ENCODE peak calls at places on chromosomes 11 and 22, in seven cellular contexts. D is K562, S is H1, J is NT2/D1, Z is SK-N-SH, Y is GM12878, P is HepG2. C is an unnamed sample.

GRCh38 chr22:35476341-35476740 is 64.3 kb upstream of the RASD2 start:
- DNase-seq in D (no peak), S (no peak), J (no peak), Z (no peak), Y (no peak), P (no peak), C (no peak)

GRCh38 chr11:19290356-19290755 is 49.6 kb upstream of the E2F8 start:
- DNase-seq in D (no peak), S (no peak), J (no peak), Z (no peak), Y (no peak), P (no peak), C (no peak)

GRCh38 chr11:64090811-64091516 is 55.2 kb downstream of the FLRT1 start:
- DNase-seq in D (no peak), S (no peak), J (no peak), Z (no peak), Y (no peak), P (no peak), C (no peak)

GRCh38 chr11:10488581-10489443 is 33.7 kb downstream of the AMPD3 start:
- DNase-seq in D (no peak), S (no peak), J (no peak), Z (no peak), Y (peak; percentile 63), P (no peak), C (no peak)

GRCh38 chr22:46102752-46103151 is 47.6 kb upstream of the PPARA start:
- DNase-seq in D (no peak), S (no peak), J (no peak), Z (no peak), Y (no peak), P (no peak), C (no peak)

GRCh38 chr11:75270896-75271415 is 30.4 kb downstream of the TPBGL start:
- DNase-seq in D (no peak), S (no peak), J (no peak), Z (no peak), Y (no peak), P (no peak), C (peak; percentile 13)

GRCh38 chr11:125163431-125164011 is 1.0 kb upstream of the PKNOX2 start:
- DNase-seq in D (no peak), S (peak; percentile 74), J (peak; percentile 70), Z (no peak), Y (no peak), P (no peak), C (no peak)

GRCh38 chr22:41201146-41201545 is 4.0 kb upstream of the L3MBTL2 start:
- DNase-seq in D (no peak), S (no peak), J (no peak), Z (no peak), Y (no peak), P (no peak), C (no peak)

GRCh38 chr11:26851696-26852095 is 129.8 kb upstream of the SLC5A12 start:
- DNase-seq in D (no peak), S (no peak), J (no peak), Z (no peak), Y (no peak), P (no peak), C (no peak)

GRCh38 chr11:102276302-102277182 is 40.7 kb upstream of the BIRC3 start:
- DNase-seq in D (no peak), S (no peak), J (no peak), Z (no peak), Y (no peak), P (no peak), C (no peak)

GRCh38 chr11:118927554-118928107 is 1.9 kb upstream of the BCL9L start:
- DNase-seq in D (no peak), S (no peak), J (no peak), Z (no peak), Y (no peak), P (no peak), C (no peak)

GRCh38 chr22:17922925-17923898 is 101.1 kb downstream of the MICAL3 start:
- DNase-seq in D (no peak), S (no peak), J (no peak), Z (no peak), Y (no peak), P (no peak), C (no peak)

GRCh38 chr22:38435010-38435409 is 20.0 kb downstream of the KCNJ4 start:
- DNase-seq in D (peak; percentile 42), S (peak; percentile 77), J (no peak), Z (no peak), Y (no peak), P (no peak), C (no peak)

GRCh38 chr22:17891427-17892167 is 117.3 kb upstream of the BID start:
- DNase-seq in D (peak; percentile 54), S (peak; percentile 64), J (no peak), Z (peak; percentile 62), Y (no peak), P (peak; percentile 7), C (no peak)

GRCh38 chr11:128629516-128630106 is 42.3 kb upstream of the ETS1 start:
- DNase-seq in D (no peak), S (peak; percentile 45), J (no peak), Z (no peak), Y (no peak), P (no peak), C (no peak)

GRCh38 chr22:47195676-47196492 is 433.4 kb downstream of the TBC1D22A start:
- DNase-seq in D (no peak), S (no peak), J (no peak), Z (peak; percentile 26), Y (no peak), P (no peak), C (no peak)

GRCh38 chr22:42857845-42858481 is 890 bp upstream of the ARFGAP3 start:
- DNase-seq in D (no peak), S (no peak), J (no peak), Z (no peak), Y (no peak), P (peak; percentile 14), C (no peak)

GRCh38 chr11:102955624-102956023 is at the start of gene MMP13:
- DNase-seq in D (no peak), S (no peak), J (no peak), Z (no peak), Y (no peak), P (no peak), C (no peak)

GRCh38 chr22:47691152-47691895 is 928.9 kb downstream of the TBC1D22A start:
- DNase-seq in D (no peak), S (peak; percentile 22), J (no peak), Z (no peak), Y (no peak), P (no peak), C (no peak)

GRCh38 chr11:17568944-17569343 is 21.9 kb downstream of the OTOG start:
- DNase-seq in D (no peak), S (peak; percentile 24), J (no peak), Z (no peak), Y (no peak), P (no peak), C (no peak)

GRCh38 chr11:69869311-69869939 is 50.2 kb upstream of the FGF3 start:
- DNase-seq in D (no peak), S (no peak), J (no peak), Z (peak; percentile 10), Y (no peak), P (no peak), C (no peak)

GRCh38 chr11:85663080-85663729 is 1.7 kb downstream of the CREBZF start:
- DNase-seq in D (no peak), S (no peak), J (no peak), Z (no peak), Y (no peak), P (no peak), C (no peak)

GRCh38 chr11:114250993-114251796 is 45.0 kb upstream of the NNMT start:
- DNase-seq in D (peak; percentile 69), S (no peak), J (no peak), Z (peak; percentile 21), Y (no peak), P (no peak), C (no peak)

GRCh38 chr11:95418916-95419315 is 187.9 kb upstream of the SESN3 start:
- DNase-seq in D (no peak), S (no peak), J (no peak), Z (no peak), Y (no peak), P (no peak), C (no peak)

GRCh38 chr22:19631899-19632670 is 82.2 kb upstream of the SEPTIN5 start:
- DNase-seq in D (peak; percentile 95), S (peak; percentile 78), J (no peak), Z (peak; percentile 82), Y (no peak), P (peak; percentile 32), C (peak; percentile 55)

GRCh38 chr11:105673089-105673488 is 63.2 kb downstream of the GRIA4 start:
- DNase-seq in D (peak; percentile 2), S (peak; percentile 71), J (peak; percentile 50), Z (no peak), Y (no peak), P (peak; percentile 12), C (no peak)

GRCh38 chr11:9565822-9566560 is 7.5 kb upstream of the WEE1 start:
- DNase-seq in D (peak; percentile 88), S (no peak), J (peak; percentile 95), Z (peak; percentile 16), Y (peak; percentile 84), P (peak; percentile 99), C (peak; percentile 100)

GRCh38 chr11:4134844-4135243 is 40.2 kb downstream of the RRM1 start:
- DNase-seq in D (no peak), S (no peak), J (no peak), Z (no peak), Y (no peak), P (peak; percentile 51), C (no peak)
- TF ChIP-seq YY1 in D (no peak), S (no peak), J (no peak), Z (no peak), Y (no peak), P (no peak), C (no peak)

GRCh38 chr11:61041755-61042518 is 60.4 kb upstream of the CD5 start:
- DNase-seq in D (no peak), S (no peak), J (peak; percentile 74), Z (no peak), Y (no peak), P (no peak), C (no peak)
- H3K4me3 ChIP-seq in D (no peak overlapping the region), S (no peak overlapping the region), J (no peak overlapping the region), Z (no peak overlapping the region), Y (peak overlapping the region; percentile 51), P (no peak overlapping the region), C (no peak overlapping the region)

GRCh38 chr22:26651840-26652239 is 5.5 kb upstream of the MIAT start:
- DNase-seq in D (no peak), S (no peak), J (no peak), Z (no peak), Y (no peak), P (no peak), C (no peak)
- TF ChIP-seq YY1 in D (no peak), S (no peak), J (no peak), Z (no peak), Y (no peak), P (no peak), C (no peak)

GRCh38 chr11:134468081-134468668 is 56.1 kb upstream of the B3GAT1 start:
- DNase-seq in D (no peak), S (no peak), J (no peak), Z (no peak), Y (no peak), P (no peak), C (no peak)
- H3K4me3 ChIP-seq in D (no peak overlapping the region), S (no peak overlapping the region), J (no peak overlapping the region), Z (no peak overlapping the region), Y (no peak overlapping the region), P (no peak overlapping the region), C (no peak overlapping the region)